ENCODE peak calls at places on chromosomes 13 and 19, in seven cellular contexts. S is H1, R is ovary, O is A549, W is upper lobe of left lung, U is stomach, C is SK-N-SH. E is an unnamed sample.

GRCh38 chr13:30738526-30738925 is 3.2 kb downstream of the ALOX5AP start:
- DNase-seq in S (no peak), R (no peak), O (no peak), W (no peak), U (no peak), C (no peak), E (no peak)

GRCh38 chr19:13195678-13196077 is 45.5 kb downstream of the IER2 start:
- DNase-seq in S (peak), R (no peak), O (no peak), W (peak), U (peak), C (no peak), E (no peak)

GRCh38 chr13:102260256-102260655 is 141.6 kb downstream of the FGF14 start:
- DNase-seq in S (no peak), R (no peak), O (no peak), W (no peak), U (no peak), C (no peak), E (no peak)

GRCh38 chr13:111080642-111081041 is 34.5 kb upstream of the ARHGEF7 start:
- DNase-seq in S (no peak), R (no peak), O (no peak), W (no peak), U (no peak), C (no peak), E (no peak)

GRCh38 chr13:105442941-105443340 is 1092.5 kb downstream of the EFNB2 start:
- DNase-seq in S (no peak), R (no peak), O (peak), W (no peak), U (no peak), C (no peak), E (no peak)

GRCh38 chr13:62779146-62779545 is 1363.5 kb upstream of the PCDH20 start:
- DNase-seq in S (peak), R (no peak), O (no peak), W (no peak), U (no peak), C (no peak), E (no peak)

GRCh38 chr13:20492641-20493040 is 33.0 kb downstream of the CRYL1 start:
- DNase-seq in S (peak), R (no peak), O (peak), W (no peak), U (no peak), C (no peak), E (no peak)

GRCh38 chr13:40488869-40489391 is 177.5 kb downstream of the FOXO1 start:
- DNase-seq in S (no peak), R (no peak), O (no peak), W (no peak), U (no peak), C (no peak), E (no peak)

GRCh38 chr13:56015919-56016318 is 1124.8 kb upstream of the PRR20A start:
- DNase-seq in S (no peak), R (no peak), O (no peak), W (no peak), U (no peak), C (peak), E (no peak)

GRCh38 chr13:33179463-33179862 is 106.1 kb downstream of the STARD13 start:
- DNase-seq in S (no peak), R (no peak), O (no peak), W (no peak), U (no peak), C (no peak), E (no peak)

GRCh38 chr13:43572601-43573360 is 214.0 kb downstream of the ENOX1 start:
- DNase-seq in S (no peak), R (no peak), O (no peak), W (no peak), U (no peak), C (no peak), E (no peak)

GRCh38 chr13:80116107-80116506 is 224.8 kb downstream of the SPRY2 start:
- DNase-seq in S (no peak), R (no peak), O (no peak), W (no peak), U (no peak), C (no peak), E (no peak)

GRCh38 chr13:70375718-70376117 is 267.5 kb upstream of the KLHL1 start:
- DNase-seq in S (no peak), R (no peak), O (no peak), W (no peak), U (no peak), C (no peak), E (no peak)

GRCh38 chr13:75647126-75647784 is 11.1 kb downstream of the LMO7 start:
- DNase-seq in S (no peak), R (no peak), O (no peak), W (no peak), U (no peak), C (no peak), E (no peak)

GRCh38 chr13:96492758-96493157 is 402.9 kb downstream of the HS6ST3 start:
- DNase-seq in S (no peak), R (no peak), O (no peak), W (no peak), U (no peak), C (no peak), E (no peak)

GRCh38 chr19:16200038-16200775 is 2.5 kb downstream of the AP1M1 start:
- DNase-seq in S (no peak), R (no peak), O (no peak), W (peak), U (no peak), C (no peak), E (peak)

GRCh38 chr13:91017669-91018053 is 329.8 kb upstream of the MIR17HG start:
- DNase-seq in S (peak), R (peak), O (peak), W (no peak), U (no peak), C (no peak), E (no peak)

GRCh38 chr13:78228211-78228610 is 309.6 kb upstream of the EDNRB start:
- DNase-seq in S (no peak), R (no peak), O (no peak), W (no peak), U (no peak), C (no peak), E (no peak)

GRCh38 chr13:21897140-21897539 is 226.3 kb downstream of the FGF9 start:
- DNase-seq in S (no peak), R (no peak), O (no peak), W (no peak), U (no peak), C (no peak), E (no peak)

GRCh38 chr13:39253774-39254173 is 215.5 kb downstream of the NHLRC3 start:
- DNase-seq in S (no peak), R (no peak), O (no peak), W (no peak), U (no peak), C (no peak), E (no peak)

GRCh38 chr13:87884874-87885273 is 213.7 kb downstream of the SLITRK5 start:
- DNase-seq in S (no peak), R (no peak), O (no peak), W (no peak), U (no peak), C (peak), E (no peak)

GRCh38 chr13:66365101-66365500 is 865.0 kb downstream of the PCDH9 start:
- DNase-seq in S (no peak), R (no peak), O (no peak), W (no peak), U (no peak), C (no peak), E (no peak)

GRCh38 chr13:112444001-112444311 is 67.8 kb downstream of the SPACA7 start:
- DNase-seq in S (peak), R (peak), O (peak), W (peak), U (peak), C (peak), E (no peak)

GRCh38 chr13:45875951-45876350 is 24.4 kb upstream of the SIAH3 start:
- DNase-seq in S (no peak), R (no peak), O (no peak), W (no peak), U (no peak), C (no peak), E (no peak)

GRCh38 chr13:114149774-114150740 is 17.6 kb upstream of the RASA3 start:
- DNase-seq in S (no peak), R (no peak), O (no peak), W (no peak), U (no peak), C (no peak), E (no peak)

GRCh38 chr19:16969127-16969526 is 57.5 kb downstream of the CPAMD8 start:
- DNase-seq in S (no peak), R (no peak), O (no peak), W (peak), U (no peak), C (no peak), E (no peak)

GRCh38 chr19:50046649-50047503 is 21.1 kb downstream of the ZNF473 start:
- DNase-seq in S (peak), R (peak), O (no peak), W (peak), U (peak), C (peak), E (peak)

GRCh38 chr13:95301947-95302386 is 716 bp upstream of the ABCC4 start:
- DNase-seq in S (no peak), R (no peak), O (no peak), W (no peak), U (no peak), C (peak), E (peak)

GRCh38 chr13:26219726-26220125 is 2.4 kb downstream of the RNF6 start:
- DNase-seq in S (no peak), R (no peak), O (no peak), W (no peak), U (no peak), C (no peak), E (no peak)

GRCh38 chr13:30873519-30873918 is 32.6 kb upstream of the MEDAG start:
- DNase-seq in S (no peak), R (no peak), O (no peak), W (no peak), U (no peak), C (no peak), E (no peak)

GRCh38 chr13:110651726-110652230 is 36.4 kb downstream of the NAXD start:
- DNase-seq in S (no peak), R (no peak), O (no peak), W (no peak), U (no peak), C (no peak), E (no peak)

GRCh38 chr13:73715114-73715909 is 418.9 kb downstream of the KLF12 start:
- DNase-seq in S (no peak), R (no peak), O (no peak), W (peak), U (no peak), C (no peak), E (no peak)

GRCh38 chr19:34639491-34640085 is 37.4 kb downstream of the SCGB2B2 start:
- DNase-seq in S (peak), R (no peak), O (peak), W (peak), U (peak), C (peak), E (peak)

GRCh38 chr13:40895715-40896184 is 106.3 kb downstream of the SLC25A15 start:
- DNase-seq in S (no peak), R (no peak), O (no peak), W (peak), U (no peak), C (no peak), E (no peak)

GRCh38 chr13:54261856-54262255 is 1233.2 kb downstream of the OLFM4 start:
- DNase-seq in S (no peak), R (no peak), O (no peak), W (no peak), U (no peak), C (no peak), E (no peak)

DNA sequence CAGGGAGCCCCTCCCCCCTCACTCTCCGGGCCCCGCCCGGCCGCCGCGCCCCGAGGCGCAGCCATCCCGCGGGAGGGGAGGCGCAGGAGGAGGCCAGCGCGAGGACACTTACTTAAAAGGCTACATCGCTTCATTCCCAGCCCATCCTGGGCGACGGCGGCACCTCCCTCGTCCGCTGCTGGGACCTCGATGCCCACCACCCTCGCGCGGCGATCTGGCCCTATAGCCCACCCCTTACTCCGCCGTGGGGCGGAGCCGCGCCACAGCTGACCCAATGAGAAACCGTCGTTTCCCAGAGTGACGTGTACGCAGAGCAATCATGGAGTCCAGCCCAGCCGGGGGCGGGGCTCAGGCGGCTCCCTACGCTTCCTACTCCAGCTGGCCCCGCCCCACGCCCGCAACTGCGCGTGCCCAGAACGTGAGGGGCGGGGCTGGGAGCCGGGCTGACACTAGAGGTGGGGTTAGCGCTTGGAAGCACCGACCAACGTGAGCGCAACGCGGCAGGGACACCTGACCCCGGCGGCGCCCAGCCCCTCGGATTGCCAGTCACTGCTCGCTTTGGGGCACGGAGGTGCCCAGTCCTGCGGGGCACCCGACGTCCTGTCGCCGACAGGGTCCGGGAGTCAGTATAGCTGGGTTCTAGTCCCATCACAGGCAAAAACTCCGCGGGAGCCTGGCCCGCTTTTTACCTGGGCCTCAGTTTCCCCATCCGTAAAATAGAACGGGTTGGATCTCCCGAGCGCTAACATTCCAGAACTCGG is at the start of gene ANKRD27:
- DNase-seq in S (peak), R (peak), O (peak), W (peak), U (peak), C (peak), E (peak)
- TF ChIP-seq EP300 in S (no peak), R (no peak), O (no peak), W (no peak), U (no peak), C (no peak), E (peak)

GRCh38 chr19:14978377-14978776 is 1.3 kb downstream of the SLC1A6 start:
- DNase-seq in S (no peak), R (no peak), O (no peak), W (no peak), U (no peak), C (no peak), E (no peak)
- H3K4me3 ChIP-seq in S (peak), R (no peak), O (no peak), W (no peak), U (no peak), C (no peak), E (no peak)

GRCh38 chr19:36409841-36410240 is 8.6 kb downstream of the ZFP82 start:
- DNase-seq in S (no peak), R (no peak), O (no peak), W (no peak), U (no peak), C (no peak), E (no peak)
- TF ChIP-seq EP300 in S (no peak), R (no peak), O (no peak), W (no peak), U (no peak), C (no peak), E (no peak)

GRCh38 chr13:100436099-100436498 is 152.5 kb downstream of the GGACT start:
- DNase-seq in S (no peak), R (no peak), O (no peak), W (no peak), U (no peak), C (no peak), E (no peak)
- H3K4me3 ChIP-seq in S (no peak), R (no peak), O (no peak), W (no peak), U (no peak), C (no peak), E (no peak)